ENCODE peak calls at places on chromosome 1, in four cellular contexts. Y is iPS-NIHi11, B is mucosa of gallbladder, O is ecto neural progenitor cell. Z is an unnamed sample.

GRCh38 chr1:44090409-44091252 is 28.0 kb upstream of the KLF17 start:
- DNase-seq in Y (no peak), B (no peak), O (no peak), Z (no peak)

GRCh38 chr1:48681476-48682305 is 95.0 kb downstream of the BEND5 start:
- DNase-seq in Y (no peak), B (no peak), O (no peak), Z (no peak)

GRCh38 chr1:223731076-223731770 is 18.9 kb downstream of the CAPN2 start:
- DNase-seq in Y (no peak), B (peak), O (no peak), Z (no peak)

GRCh38 chr1:200905411-200906052 is 10.8 kb downstream of the INAVA start:
- DNase-seq in Y (no peak), B (no peak), O (no peak), Z (no peak)

GRCh38 chr1:192133350-192133950 is 24.8 kb upstream of the RGS18 start:
- DNase-seq in Y (no peak), B (no peak), O (no peak), Z (no peak)

GRCh38 chr1:214791961-214792360 is 189.0 kb downstream of the CENPF start:
- DNase-seq in Y (no peak), B (no peak), O (no peak), Z (no peak)

GRCh38 chr1:200491097-200491496 is 81.3 kb upstream of the ZNF281 start:
- DNase-seq in Y (no peak), B (no peak), O (no peak), Z (no peak)

GRCh38 chr1:43388021-43388575 is 1.5 kb downstream of the MED8 start:
- DNase-seq in Y (no peak), B (no peak), O (no peak), Z (no peak)

GRCh38 chr1:22117238-22117637 is 25.7 kb downstream of the WNT4 start:
- DNase-seq in Y (no peak), B (no peak), O (no peak), Z (no peak)

GRCh38 chr1:76867342-76868130 is at the start of gene ST6GALNAC5:
- DNase-seq in Y (peak), B (no peak), O (peak), Z (peak)

GRCh38 chr1:205811660-205812059 is 1.3 kb downstream of the SLC41A1 start:
- DNase-seq in Y (no peak), B (no peak), O (no peak), Z (no peak)

GRCh38 chr1:183517401-183517800 is 45.1 kb downstream of the SMG7 start:
- DNase-seq in Y (no peak), B (no peak), O (no peak), Z (no peak)

GRCh38 chr1:160401972-160402795 is 1.8 kb downstream of the VANGL2 start:
- DNase-seq in Y (no peak), B (no peak), O (no peak), Z (peak)

GRCh38 chr1:227942021-227942715 is 5.6 kb downstream of the WNT9A start:
- DNase-seq in Y (peak), B (no peak), O (peak), Z (peak)

GRCh38 chr1:59705849-59706599 is 108.7 kb upstream of the HOOK1 start:
- DNase-seq in Y (no peak), B (no peak), O (no peak), Z (no peak)

GRCh38 chr1:244802041-244802440 is 33.4 kb upstream of the COX20 start:
- DNase-seq in Y (no peak), B (no peak), O (no peak), Z (peak)

GRCh38 chr1:114341886-114342285 is 169.1 kb downstream of the TRIM33 start:
- DNase-seq in Y (no peak), B (no peak), O (no peak), Z (no peak)

GRCh38 chr1:219837274-219837993 is 90.9 kb downstream of the SLC30A10 start:
- DNase-seq in Y (peak), B (peak), O (no peak), Z (peak)

GRCh38 chr1:202011994-202012393 is 1.6 kb downstream of the ELF3 start:
- DNase-seq in Y (no peak), B (no peak), O (no peak), Z (no peak)

Z was measured in endodermal cell.